ENCODE peak calls at places on chromosomes 3 and 15, in eight cellular contexts. P, Q, S, N, D, E, T and B are unnamed samples.

GRCh38 chr3:151751161-151751560 is 17.4 kb downstream of the AADACL2 start:
- DNase-seq in S (no peak), E (peak; percentile 32), P (no peak), D (no peak), Q (no peak), T (no peak), N (no peak), B (no peak)

GRCh38 chr3:157282261-157283191 is 122.6 kb upstream of the CCNL1 start:
- DNase-seq in D (no peak), P (no peak), N (no peak), S (no peak), E (no peak), Q (no peak), T (no peak), B (no peak)

GRCh38 chr15:98801234-98801561 is 152.9 kb downstream of the IGF1R start:
- DNase-seq in Q (no peak), E (no peak), S (no peak), D (no peak), T (no peak), P (no peak), N (peak; percentile 40), B (no peak)

GRCh38 chr3:15331606-15332404 is 581 bp downstream of the SH3BP5 start:
- DNase-seq in S (no peak), Q (no peak), P (peak; percentile 59), D (peak; percentile 56), T (no peak), E (peak; percentile 39), N (peak; percentile 19), B (peak; percentile 28)

GRCh38 chr3:160287666-160288065 is 62.4 kb downstream of the C3orf80 start:
- DNase-seq in Q (no peak), T (no peak), E (no peak), S (no peak), D (no peak), P (no peak), N (no peak), B (no peak)

GRCh38 chr15:56732881-56733130 is 503 bp downstream of the ZNF280D start:
- DNase-seq in E (no peak), D (no peak), S (no peak), T (no peak), N (no peak), P (no peak), Q (no peak), B (no peak)

GRCh38 chr3:127366383-127366782 is 78.5 kb upstream of the PRR20G start:
- DNase-seq in D (no peak), E (no peak), S (no peak), Q (no peak), N (no peak), T (no peak), P (no peak), B (no peak)

GRCh38 chr15:39680868-39681267 is 100.0 kb downstream of the THBS1 start:
- DNase-seq in T (no peak), E (no peak), D (no peak), Q (no peak), P (no peak), S (no peak), N (no peak), B (no peak)

GRCh38 chr15:62989366-62990055 is 53.0 kb upstream of the TPM1 start:
- DNase-seq in Q (no peak), P (no peak), T (no peak), E (no peak), S (no peak), N (no peak), D (no peak), B (no peak)

GRCh38 chr15:85684174-85684710 is 110.5 kb downstream of the KLHL25 start:
- DNase-seq in T (no peak), E (no peak), N (no peak), Q (no peak), P (no peak), S (no peak), D (no peak), B (no peak)

GRCh38 chr15:63073497-63074172 is 31.1 kb downstream of the TPM1 start:
- DNase-seq in T (no peak), P (no peak), D (no peak), Q (no peak), N (no peak), E (no peak), S (peak; percentile 53), B (no peak)

GRCh38 chr3:157542711-157543485 is 39.7 kb upstream of the VEPH1 start:
- DNase-seq in N (peak; percentile 65), S (peak; percentile 68), D (no peak), Q (no peak), P (peak; percentile 66), T (no peak), E (no peak), B (no peak)

GRCh38 chr15:58243083-58243482 is 104.9 kb downstream of the AQP9 start:
- DNase-seq in Q (no peak), P (no peak), S (no peak), T (peak; percentile 95), N (no peak), D (no peak), E (no peak), B (no peak)

GRCh38 chr3:168094877-168095610 is 680 bp downstream of the GOLIM4 start:
- DNase-seq in S (peak; percentile 71), N (no peak), Q (peak; percentile 31), P (no peak), T (peak; percentile 70), D (peak; percentile 68), E (peak; percentile 84), B (peak; percentile 30)

GRCh38 chr15:63601026-63601726 is 4.0 kb downstream of the FBXL22 start:
- DNase-seq in T (no peak), N (peak; percentile 53), P (peak; percentile 52), Q (no peak), S (peak; percentile 30), D (no peak), E (peak; percentile 67), B (peak; percentile 41)

GRCh38 chr3:133573054-133573628 is 345 bp upstream of the CDV3 start:
- DNase-seq in E (peak; percentile 100), S (peak; percentile 99), D (peak; percentile 100), T (no peak), Q (peak; percentile 99), P (peak; percentile 100), N (peak; percentile 91), B (peak; percentile 61)

GRCh38 chr3:24503499-24504176 is 9.0 kb upstream of the THRB start:
- DNase-seq in D (no peak), T (no peak), P (no peak), N (no peak), E (no peak), Q (no peak), S (no peak), B (no peak)

GRCh38 chr15:93030430-93031102 is 58.4 kb downstream of the RGMA start:
- DNase-seq in T (no peak), P (peak; percentile 78), D (peak; percentile 57), Q (peak; percentile 31), N (peak; percentile 87), E (peak; percentile 70), S (peak; percentile 69), B (peak; percentile 80)

GRCh38 chr3:41683666-41684350 is 278.1 kb downstream of the ULK4 start:
- DNase-seq in P (no peak), T (no peak), E (no peak), Q (no peak), N (no peak), D (no peak), S (peak; percentile 69), B (no peak)

GRCh38 chr3:136149569-136150136 is 46.5 kb downstream of the MSL2 start:
- DNase-seq in P (no peak), Q (no peak), S (no peak), D (no peak), N (no peak), E (no peak), T (no peak), B (no peak)

GRCh38 chr15:40647523-40647922 is 47.5 kb upstream of the RAD51 start:
- DNase-seq in D (no peak), P (no peak), Q (no peak), S (no peak), E (no peak), N (no peak), T (no peak), B (no peak)

GRCh38 chr15:68787609-68788264 is 33.0 kb downstream of the ANP32A start:
- DNase-seq in Q (no peak), T (no peak), D (no peak), S (no peak), P (no peak), E (no peak), N (no peak), B (no peak)

GRCh38 chr3:126021224-126021623 is 52.2 kb downstream of the ROPN1B start:
- DNase-seq in S (no peak), Q (no peak), E (no peak), T (no peak), P (no peak), D (no peak), N (no peak), B (no peak)

GRCh38 chr3:20511863-20512262 is 325.9 kb upstream of the SGO1 start:
- DNase-seq in E (peak; percentile 52), D (no peak), T (peak; percentile 9), N (peak; percentile 58), Q (no peak), P (no peak), S (peak; percentile 49), B (no peak)

GRCh38 chr3:156681003-156681402 is 6.6 kb downstream of the TIPARP start:
- DNase-seq in Q (no peak), P (no peak), E (peak; percentile 79), S (peak; percentile 86), T (peak; percentile 92), D (no peak), N (no peak), B (no peak)

GRCh38 chr3:129003578-129004112 is 2.5 kb downstream of the EFCC1 start:
- DNase-seq in S (peak; percentile 40), E (no peak), P (peak; percentile 68), D (no peak), T (peak; percentile 81), N (peak; percentile 72), Q (no peak), B (no peak)

GRCh38 chr3:37824090-37824953 is 37.4 kb upstream of the CTDSPL start:
- DNase-seq in E (no peak), P (no peak), Q (no peak), N (no peak), D (no peak), T (no peak), S (no peak), B (no peak)

GRCh38 chr3:61894988-61895935 is 333.9 kb downstream of the PTPRG start:
- DNase-seq in D (peak; percentile 61), N (peak; percentile 43), S (peak; percentile 29), E (peak; percentile 42), T (no peak), P (no peak), Q (peak; percentile 4), B (peak; percentile 13)

GRCh38 chr3:37096292-37096691 is 78.1 kb downstream of the LRRFIP2 start:
- DNase-seq in D (no peak), P (no peak), Q (no peak), S (peak; percentile 29), E (no peak), N (peak; percentile 41), T (no peak), B (no peak)

GRCh38 chr3:105402287-105402801 is 35.6 kb downstream of the ALCAM start:
- DNase-seq in T (no peak), P (no peak), N (peak; percentile 8), E (no peak), S (peak; percentile 93), D (no peak), Q (no peak), B (no peak)

GRCh38 chr3:35633332-35634124 is 5.8 kb upstream of the ARPP21 start:
- DNase-seq in N (no peak), T (no peak), E (no peak), P (no peak), Q (no peak), D (no peak), S (no peak), B (no peak)

GRCh38 chr15:79265167-79265566 is 17.4 kb upstream of the ANKRD34C start:
- DNase-seq in N (no peak), D (no peak), E (no peak), T (no peak), P (no peak), Q (no peak), S (no peak), B (no peak)

GRCh38 chr3:4656059-4656458 is 162.9 kb downstream of the ITPR1 start:
- DNase-seq in Q (no peak), P (peak; percentile 79), T (peak; percentile 58), E (peak; percentile 68), D (no peak), N (peak; percentile 79), S (peak; percentile 77), B (no peak)